ENCODE peak calls at places on chromosomes 16 and 17, in four cellular contexts. One of them, this sample, is unnamed.

GRCh38 chr16:84839956-84840355 is 20.2 kb downstream of the CRISPLD2 start:
- DNase-seq in astrocyte of the cerebellum: peak
- DNase-seq in fibroblast of pulmonary artery: no peak
- DNase-seq in astrocyte of the spinal cord: peak
- DNase-seq in this sample: peak

GRCh38 chr16:52265446-52265861 is 281.5 kb downstream of the TOX3 start:
- DNase-seq in astrocyte of the spinal cord: no peak
- DNase-seq in fibroblast of pulmonary artery: no peak
- DNase-seq in astrocyte of the cerebellum: no peak
- DNase-seq in this sample: no peak

GRCh38 chr17:61856078-61856477 is 7.2 kb downstream of the BRIP1 start:
- DNase-seq in astrocyte of the spinal cord: no peak
- DNase-seq in astrocyte of the cerebellum: no peak
- DNase-seq in fibroblast of pulmonary artery: no peak
- DNase-seq in this sample: no peak

GRCh38 chr17:83109793-83110645 is 30.6 kb downstream of the METRNL start:
- DNase-seq in astrocyte of the spinal cord: peak
- DNase-seq in fibroblast of pulmonary artery: peak
- DNase-seq in astrocyte of the cerebellum: peak
- DNase-seq in this sample: peak

GRCh38 chr17:73551756-73552155 is 92.5 kb downstream of the SDK2 start:
- DNase-seq in astrocyte of the cerebellum: no peak
- DNase-seq in fibroblast of pulmonary artery: no peak
- DNase-seq in astrocyte of the spinal cord: no peak
- DNase-seq in this sample: no peak

GRCh38 chr17:67025216-67025792 is 19.1 kb upstream of the CACNG1 start:
- DNase-seq in fibroblast of pulmonary artery: no peak
- DNase-seq in astrocyte of the spinal cord: no peak
- DNase-seq in astrocyte of the cerebellum: no peak
- DNase-seq in this sample: no peak

GRCh38 chr17:39629494-39629880 is 2.7 kb downstream of the PPP1R1B start:
- DNase-seq in astrocyte of the cerebellum: no peak
- DNase-seq in fibroblast of pulmonary artery: no peak
- DNase-seq in astrocyte of the spinal cord: no peak
- DNase-seq in this sample: no peak

GRCh38 chr17:29710891-29711418 is 88.2 kb upstream of the CORO6 start:
- DNase-seq in astrocyte of the spinal cord: no peak
- DNase-seq in fibroblast of pulmonary artery: no peak
- DNase-seq in astrocyte of the cerebellum: no peak
- DNase-seq in this sample: peak

GRCh38 chr16:71808593-71809449 is at the start of gene AP1G1:
- DNase-seq in fibroblast of pulmonary artery: peak
- DNase-seq in astrocyte of the spinal cord: peak
- DNase-seq in astrocyte of the cerebellum: peak
- DNase-seq in this sample: peak

GRCh38 chr16:53814791-53815190 is 110.8 kb downstream of the FTO start:
- DNase-seq in astrocyte of the cerebellum: no peak
- DNase-seq in fibroblast of pulmonary artery: no peak
- DNase-seq in astrocyte of the spinal cord: no peak
- DNase-seq in this sample: no peak

GRCh38 chr17:8832711-8833352 is 33.7 kb upstream of the MFSD6L start:
- DNase-seq in fibroblast of pulmonary artery: no peak
- DNase-seq in astrocyte of the spinal cord: no peak
- DNase-seq in astrocyte of the cerebellum: no peak
- DNase-seq in this sample: no peak

GRCh38 chr16:54055864-54056263 is 230.7 kb downstream of the IRX3 start:
- DNase-seq in fibroblast of pulmonary artery: peak
- DNase-seq in astrocyte of the spinal cord: no peak
- DNase-seq in astrocyte of the cerebellum: no peak
- DNase-seq in this sample: no peak

GRCh38 chr17:8393470-8394231 is 4.0 kb downstream of the RNF222 start:
- DNase-seq in astrocyte of the cerebellum: no peak
- DNase-seq in astrocyte of the spinal cord: no peak
- DNase-seq in fibroblast of pulmonary artery: no peak
- DNase-seq in this sample: no peak

GRCh38 chr16:28930652-28931051 is 1.1 kb upstream of the CD19 start:
- DNase-seq in astrocyte of the spinal cord: no peak
- DNase-seq in astrocyte of the cerebellum: no peak
- DNase-seq in fibroblast of pulmonary artery: no peak
- DNase-seq in this sample: no peak

GRCh38 chr17:2929881-2930533 is 133.4 kb downstream of the OR1D5 start:
- DNase-seq in astrocyte of the spinal cord: no peak
- DNase-seq in fibroblast of pulmonary artery: peak
- DNase-seq in astrocyte of the cerebellum: no peak
- DNase-seq in this sample: peak

GRCh38 chr17:51045616-51046526 is 74.8 kb downstream of the SPAG9 start:
- DNase-seq in astrocyte of the cerebellum: no peak
- DNase-seq in fibroblast of pulmonary artery: peak
- DNase-seq in astrocyte of the spinal cord: peak
- DNase-seq in this sample: no peak

GRCh38 chr17:968812-969766 is 10.5 kb downstream of the NXN start:
- DNase-seq in astrocyte of the spinal cord: no peak
- DNase-seq in astrocyte of the cerebellum: no peak
- DNase-seq in fibroblast of pulmonary artery: no peak
- DNase-seq in this sample: peak

GRCh38 chr17:6713130-6713917 is at the start of gene SLC13A5:
- DNase-seq in astrocyte of the spinal cord: no peak
- DNase-seq in astrocyte of the cerebellum: no peak
- DNase-seq in fibroblast of pulmonary artery: peak
- DNase-seq in this sample: peak

GRCh38 chr17:58156839-58157803 is 8.9 kb downstream of the OR4D1 start:
- DNase-seq in fibroblast of pulmonary artery: no peak
- DNase-seq in astrocyte of the cerebellum: no peak
- DNase-seq in astrocyte of the spinal cord: no peak
- DNase-seq in this sample: peak
- TF ChIP-seq CTCF in fibroblast of pulmonary artery: no peak
- TF ChIP-seq CTCF in astrocyte of the cerebellum: no peak
- TF ChIP-seq CTCF in astrocyte of the spinal cord: no peak
- TF ChIP-seq CTCF in this sample: no peak

DNA sequence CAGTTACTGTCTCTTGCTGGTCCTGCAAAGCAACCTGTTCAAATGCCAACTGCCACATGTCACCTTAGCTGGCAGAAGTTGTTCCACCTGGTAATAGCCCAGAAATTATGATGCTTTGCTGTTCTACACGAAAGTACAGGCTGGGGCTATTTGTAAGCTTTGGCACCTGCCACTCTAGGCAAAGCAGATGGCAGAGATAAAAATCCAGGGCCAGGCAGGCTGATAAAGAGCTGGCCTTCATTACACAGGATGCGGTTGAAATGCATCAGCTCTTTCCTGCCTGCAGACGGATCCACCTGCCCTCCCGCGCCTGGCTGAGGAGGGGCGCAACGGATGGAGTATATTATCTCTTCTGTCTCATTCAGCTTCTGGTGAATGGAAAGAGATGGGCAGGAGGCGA is 29.3 kb upstream of the KDM8 start:
- DNase-seq in astrocyte of the cerebellum: no peak
- DNase-seq in fibroblast of pulmonary artery: no peak
- DNase-seq in astrocyte of the spinal cord: no peak
- DNase-seq in this sample: no peak
- TF ChIP-seq CTCF in astrocyte of the cerebellum: no peak
- TF ChIP-seq CTCF in fibroblast of pulmonary artery: no peak
- TF ChIP-seq CTCF in astrocyte of the spinal cord: no peak
- TF ChIP-seq CTCF in this sample: no peak

GRCh38 chr16:58488531-58488930 is 11.4 kb upstream of the NDRG4 start:
- DNase-seq in astrocyte of the spinal cord: no peak
- DNase-seq in astrocyte of the cerebellum: no peak
- DNase-seq in fibroblast of pulmonary artery: no peak
- DNase-seq in this sample: no peak
- TF ChIP-seq CTCF in astrocyte of the spinal cord: no peak
- TF ChIP-seq CTCF in astrocyte of the cerebellum: no peak
- TF ChIP-seq CTCF in fibroblast of pulmonary artery: no peak
- TF ChIP-seq CTCF in this sample: no peak

GRCh38 chr16:50021509-50021908 is 3.5 kb upstream of the CNEP1R1 start:
- DNase-seq in astrocyte of the cerebellum: no peak
- DNase-seq in astrocyte of the spinal cord: no peak
- DNase-seq in fibroblast of pulmonary artery: no peak
- DNase-seq in this sample: no peak
- TF ChIP-seq CTCF in astrocyte of the cerebellum: no peak
- TF ChIP-seq CTCF in astrocyte of the spinal cord: peak
- TF ChIP-seq CTCF in fibroblast of pulmonary artery: no peak
- TF ChIP-seq CTCF in this sample: peak

GRCh38 chr17:44095647-44096496 is 25.3 kb downstream of the G6PC3 start:
- DNase-seq in astrocyte of the cerebellum: peak
- DNase-seq in fibroblast of pulmonary artery: peak
- DNase-seq in astrocyte of the spinal cord: peak
- DNase-seq in this sample: peak

GRCh38 chr17:44093231-44093900 is 22.8 kb downstream of the G6PC3 start:
- DNase-seq in astrocyte of the spinal cord: no peak
- DNase-seq in astrocyte of the cerebellum: no peak
- DNase-seq in fibroblast of pulmonary artery: no peak
- DNase-seq in this sample: no peak

GRCh38 chr17:44095388-44095646 is 24.8 kb downstream of the G6PC3 start:
- DNase-seq in fibroblast of pulmonary artery: no peak
- DNase-seq in astrocyte of the spinal cord: no peak
- DNase-seq in astrocyte of the cerebellum: no peak
- DNase-seq in this sample: no peak

GRCh38 chr17:44097110-44097810 is 26.2 kb downstream of the HDAC5 start:
- DNase-seq in astrocyte of the spinal cord: peak
- DNase-seq in astrocyte of the cerebellum: peak
- DNase-seq in fibroblast of pulmonary artery: peak
- DNase-seq in this sample: peak

GRCh38 chr17:44094701-44095387 is 24.3 kb downstream of the G6PC3 start:
- DNase-seq in astrocyte of the spinal cord: no peak
- DNase-seq in fibroblast of pulmonary artery: no peak
- DNase-seq in astrocyte of the cerebellum: no peak
- DNase-seq in this sample: no peak
- TF ChIP-seq CTCF in astrocyte of the spinal cord: no peak
- TF ChIP-seq CTCF in fibroblast of pulmonary artery: no peak
- TF ChIP-seq CTCF in astrocyte of the cerebellum: no peak
- TF ChIP-seq CTCF in this sample: no peak

This sample was measured in fibroblast of villous mesenchyme.